ENCODE peak calls at places on chromosomes 2 and 18, in four cellular contexts. Z, S, K and L are unnamed samples.

GRCh38 chr2:65062843-65063242 is 6.6 kb downstream of the CEP68 start:
- DNase-seq in Z (no peak), S (no peak), K (no peak), L (peak; percentile 37)

GRCh38 chr2:120759543-120760331 is 24.1 kb downstream of the GLI2 start:
- DNase-seq in Z (peak; percentile 14), S (peak; percentile 12), K (no peak), L (no peak)

GRCh38 chr2:236208281-236208900 is 40.2 kb upstream of the GBX2 start:
- DNase-seq in Z (no peak), S (no peak), K (no peak), L (no peak)

GRCh38 chr2:9692392-9693137 is 61.8 kb upstream of the YWHAQ start:
- DNase-seq in Z (no peak), S (peak; percentile 61), K (no peak), L (no peak)

GRCh38 chr2:138333677-138334076 is 167.9 kb upstream of the SPOPL start:
- DNase-seq in Z (no peak), S (no peak), K (no peak), L (no peak)

GRCh38 chr18:60935046-60935445 is 398.2 kb upstream of the CDH20 start:
- DNase-seq in Z (no peak), S (no peak), K (no peak), L (no peak)

GRCh38 chr2:174595904-174596397 is 1.7 kb downstream of the WIPF1 start:
- DNase-seq in Z (no peak), S (no peak), K (no peak), L (no peak)

GRCh38 chr2:30736461-30737325 is 70.6 kb downstream of the CAPN13 start:
- DNase-seq in Z (no peak), S (no peak), K (no peak), L (no peak)

GRCh38 chr2:54666131-54666637 is 57.3 kb upstream of the EML6 start:
- DNase-seq in Z (no peak), S (peak; percentile 59), K (no peak), L (peak; percentile 40)

GRCh38 chr2:73852020-73852419 is 23.3 kb downstream of the STAMBP start:
- DNase-seq in Z (no peak), S (no peak), K (peak; percentile 31), L (no peak)

GRCh38 chr2:61151434-61151833 is 10.6 kb upstream of the C2orf74 start:
- DNase-seq in Z (no peak), S (no peak), K (no peak), L (no peak)

GRCh38 chr2:204491528-204491927 is 53.7 kb upstream of the PARD3B start:
- DNase-seq in Z (no peak), S (no peak), K (no peak), L (peak; percentile 24)

GRCh38 chr2:145284551-145284950 is 764.6 kb upstream of the ZEB2 start:
- DNase-seq in Z (no peak), S (no peak), K (no peak), L (no peak)

GRCh38 chr2:64998658-64999061 is 9.5 kb downstream of the SLC1A4 start:
- DNase-seq in Z (no peak), S (peak; percentile 52), K (no peak), L (no peak)

GRCh38 chr18:46624127-46624526 is 32.9 kb downstream of the LOXHD1 start:
- DNase-seq in Z (no peak), S (no peak), K (no peak), L (no peak)

GRCh38 chr18:76721207-76721996 is 101.0 kb upstream of the ZNF236 start:
- DNase-seq in Z (no peak), S (no peak), K (no peak), L (no peak)

GRCh38 chr18:79690586-79691482 is 11.2 kb downstream of the CTDP1 start:
- DNase-seq in Z (no peak), S (no peak), K (no peak), L (no peak)

GRCh38 chr18:8776013-8776515 is 70.7 kb downstream of the MTCL1 start:
- DNase-seq in Z (no peak), S (no peak), K (no peak), L (no peak)

GRCh38 chr2:24586955-24587354 is 95.9 kb downstream of the NCOA1 start:
- DNase-seq in Z (no peak), S (no peak), K (no peak), L (no peak)

GRCh38 chr2:188028739-188029138 is 262.9 kb upstream of the GULP1 start:
- DNase-seq in Z (no peak), S (no peak), K (no peak), L (no peak)

GRCh38 chr2:37020212-37020886 is 54.0 kb upstream of the STRN start:
- DNase-seq in Z (no peak), S (peak; percentile 94), K (no peak), L (peak; percentile 25)

GRCh38 chr2:10658041-10658913 is 31.5 kb downstream of the NOL10 start:
- DNase-seq in Z (no peak), S (no peak), K (peak; percentile 29), L (peak; percentile 64)

GRCh38 chr2:160205511-160205910 is 5.4 kb upstream of the ITGB6 start:
- DNase-seq in Z (peak; percentile 84), S (no peak), K (peak; percentile 99), L (peak; percentile 86)

GRCh38 chr2:57701391-57701791 is 345.2 kb upstream of the VRK2 start:
- DNase-seq in Z (no peak), S (no peak), K (no peak), L (no peak)

DNA sequence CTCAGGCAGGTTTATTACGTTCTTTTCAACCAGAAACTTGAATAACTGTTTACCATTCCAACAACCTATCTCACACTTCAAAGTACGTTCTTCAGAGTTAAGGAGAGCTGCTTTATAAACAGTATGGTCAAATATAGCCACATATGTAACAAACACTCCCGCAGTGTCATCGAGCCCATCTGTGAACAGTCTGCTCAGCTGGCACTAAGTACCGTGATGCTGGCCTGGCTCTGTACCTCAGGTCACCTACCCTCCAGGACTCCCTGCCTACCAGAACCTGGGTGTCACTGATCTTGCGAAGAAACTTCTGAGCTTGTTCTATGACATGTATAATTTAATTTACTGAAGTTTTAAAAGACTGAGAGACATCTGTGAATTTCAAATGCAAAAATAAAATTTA is 71.4 kb downstream of the SEPTIN10 start:
- DNase-seq in Z (no peak), S (peak; percentile 42), K (no peak), L (no peak)
- H3K4me1 ChIP-seq in Z (no peaks in the 10 kb centered on the region), S (no peaks in the 10 kb centered on the region), K (no peaks in the 10 kb centered on the region), L (no peaks in the 10 kb centered on the region)

DNA sequence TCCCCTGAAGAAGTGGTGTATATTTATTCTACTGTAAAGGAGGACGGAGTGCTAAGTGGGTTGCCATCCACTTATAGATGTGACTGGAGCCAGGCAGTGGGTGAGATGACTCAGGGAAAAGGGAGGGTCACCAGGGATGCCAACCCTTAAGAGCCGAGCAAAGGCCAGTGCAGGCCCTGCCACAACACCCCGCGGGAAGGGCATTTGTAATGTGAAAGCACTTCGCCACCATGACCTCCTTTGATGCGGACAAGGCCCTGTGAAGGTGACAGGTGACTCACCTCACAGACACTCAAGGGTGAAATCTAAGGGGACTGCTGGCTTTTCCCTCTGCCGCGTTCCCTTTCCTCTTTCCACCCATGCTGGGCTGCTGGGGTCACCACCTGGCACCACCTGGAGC is 50.2 kb upstream of the MRPL33 start:
- DNase-seq in Z (peak; percentile 59), S (peak; percentile 59), K (peak; percentile 84), L (no peak)
- H3K4me1 ChIP-seq in Z (no peaks in the 10 kb centered on the region), S (peaks cover 22% of the 10 kb centered on the region), K (peaks cover 68% of the 10 kb centered on the region), L (peaks cover 12% of the 10 kb centered on the region)

DNA sequence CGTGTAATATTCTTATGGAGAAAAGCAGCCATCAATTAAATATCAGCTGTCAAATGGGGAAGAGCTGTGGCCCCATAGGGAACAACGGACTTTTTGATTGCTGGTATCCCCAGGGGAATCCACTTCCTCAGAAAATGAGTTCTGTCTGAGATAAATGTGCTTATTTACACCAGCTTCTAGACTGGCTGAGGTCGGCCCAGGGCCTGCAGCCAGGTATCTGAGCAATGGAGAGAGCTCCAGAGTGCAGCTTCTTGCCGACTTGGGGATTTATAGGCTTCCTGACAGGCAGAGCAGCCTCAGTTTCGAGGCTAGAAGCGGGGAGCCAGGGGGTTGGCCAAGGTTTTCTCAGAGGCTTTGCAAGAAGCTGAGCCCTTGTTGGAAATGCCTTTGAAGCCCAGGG is 67.2 kb downstream of the MCFD2 start:
- DNase-seq in Z (peak; percentile 50), S (peak; percentile 53), K (no peak), L (peak; percentile 44)
- H3K4me1 ChIP-seq in Z (peaks cover 27% of the 10 kb centered on the region), S (peaks cover 32% of the 10 kb centered on the region), K (peaks cover 77% of the 10 kb centered on the region), L (peaks cover 28% of the 10 kb centered on the region)

GRCh38 chr2:233369897-233370758 is 15.8 kb downstream of the DGKD start:
- DNase-seq in Z (no peak), S (no peak), K (no peak), L (no peak)
- H3K4me1 ChIP-seq in Z (peaks cover 4% of the 10 kb centered on the region), S (no peaks in the 10 kb centered on the region), K (no peaks in the 10 kb centered on the region), L (peaks cover 40% of the 10 kb centered on the region)

GRCh38 chr2:16625201-16625729 is 40.4 kb downstream of the CYRIA start:
- DNase-seq in Z (no peak), S (peak; percentile 57), K (no peak), L (peak; percentile 93)

GRCh38 chr2:16626497-16626896 is 39.1 kb downstream of the CYRIA start:
- DNase-seq in Z (no peak), S (peak; percentile 40), K (no peak), L (peak; percentile 31)

GRCh38 chr2:16624419-16624745 is 41.3 kb downstream of the CYRIA start:
- DNase-seq in Z (no peak), S (no peak), K (no peak), L (no peak)

GRCh38 chr2:16626997-16627605 is 38.5 kb downstream of the CYRIA start:
- DNase-seq in Z (no peak), S (no peak), K (no peak), L (no peak)

DNA sequence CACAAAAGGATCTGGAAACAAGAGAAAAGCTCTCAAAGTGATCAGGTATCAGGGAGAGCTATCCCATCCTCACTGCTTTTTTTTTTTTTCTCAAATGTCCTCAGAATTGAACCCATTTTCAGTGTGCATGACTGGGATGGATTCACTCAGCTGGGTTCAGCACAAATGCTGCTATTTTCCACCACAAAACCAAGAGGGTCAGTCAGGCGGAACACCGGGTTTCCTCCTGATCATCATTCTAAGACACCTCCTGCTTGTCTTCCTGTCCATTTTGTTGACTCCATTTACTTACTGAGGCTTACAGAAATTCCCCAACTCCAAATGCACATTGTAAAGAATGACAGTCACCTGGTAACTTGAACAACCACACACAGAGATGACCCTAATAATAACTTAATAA is 39.9 kb downstream of the CYRIA start:
- DNase-seq in Z (no peak), S (no peak), K (no peak), L (no peak)
- H3K4me1 ChIP-seq in Z (no peaks in the 10 kb centered on the region), S (peaks cover 10% of the 10 kb centered on the region), K (no peaks in the 10 kb centered on the region), L (peaks cover 91% of the 10 kb centered on the region)

GRCh38 chr2:219245899-219246230 is 586 bp downstream of the STK16 start:
- DNase-seq in Z (no peak), S (no peak), K (no peak), L (no peak)
- H3K4me1 ChIP-seq in Z (peaks cover 7% of the 10 kb centered on the region), S (peaks cover 24% of the 10 kb centered on the region), K (peaks cover 41% of the 10 kb centered on the region), L (peaks cover 20% of the 10 kb centered on the region)

GRCh38 chr2:222884114-222884764 is 23.4 kb downstream of the ACSL3 start:
- DNase-seq in Z (no peak), S (no peak), K (no peak), L (no peak)

GRCh38 chr2:222879602-222879933 is 18.7 kb downstream of the ACSL3 start:
- DNase-seq in Z (no peak), S (no peak), K (no peak), L (no peak)

GRCh38 chr2:222883420-222883819 is 22.6 kb downstream of the ACSL3 start:
- DNase-seq in Z (no peak), S (no peak), K (no peak), L (no peak)

GRCh38 chr2:222884765-222885424 is 24.1 kb downstream of the ACSL3 start:
- DNase-seq in Z (no peak), S (no peak), K (no peak), L (no peak)

GRCh38 chr2:222882484-222882928 is 21.7 kb downstream of the ACSL3 start:
- DNase-seq in Z (no peak), S (no peak), K (no peak), L (no peak)
- H3K4me1 ChIP-seq in Z (no peaks in the 10 kb centered on the region), S (peaks cover 20% of the 10 kb centered on the region), K (peaks cover 25% of the 10 kb centered on the region), L (peaks cover 28% of the 10 kb centered on the region)